ENCODE peak calls at places on chromosome 18, in six cellular contexts. S, U, T, E, G and R are unnamed samples. For H3K4me1, the result is how much of the 10 kb centered on the place peaks cover.

GRCh38 chr18:50044402-50044801 is 150.5 kb downstream of the MYO5B start:
- DNase-seq in S (no peak), U (no peak), T (no peak), E (no peak), G (no peak), R (no peak)

GRCh38 chr18:48055351-48055750 is 124.9 kb upstream of the SMAD2 start:
- DNase-seq in S (no peak), U (no peak), T (no peak), E (no peak), G (no peak), R (no peak)

GRCh38 chr18:44107187-44107586 is 573.5 kb upstream of the SETBP1 start:
- DNase-seq in S (no peak), U (peak), T (no peak), E (no peak), G (peak), R (no peak)

GRCh38 chr18:37540424-37541121 is 25.0 kb downstream of the CELF4 start:
- DNase-seq in S (no peak), U (no peak), T (no peak), E (no peak), G (no peak), R (no peak)

GRCh38 chr18:47798366-47798765 is 132.1 kb downstream of the SMAD2 start:
- DNase-seq in S (no peak), U (no peak), T (no peak), E (no peak), G (no peak), R (no peak)

GRCh38 chr18:47754311-47755101 is 176.0 kb downstream of the SMAD2 start:
- DNase-seq in S (peak), U (peak), T (peak), E (peak), G (no peak), R (no peak)

GRCh38 chr18:2971741-2972552 is 41.0 kb downstream of the LPIN2 start:
- DNase-seq in S (peak), U (peak), T (no peak), E (no peak), G (no peak), R (peak)

GRCh38 chr18:23703057-23703986 is 14.1 kb downstream of the LAMA3 start:
- DNase-seq in S (no peak), U (peak), T (no peak), E (peak), G (no peak), R (no peak)

GRCh38 chr18:35410561-35410960 is 33.4 kb upstream of the ZNF396 start:
- DNase-seq in S (no peak), U (no peak), T (no peak), E (no peak), G (no peak), R (no peak)

GRCh38 chr18:45920367-45920766 is 46.8 kb downstream of the EPG5 start:
- DNase-seq in S (no peak), U (peak), T (no peak), E (peak), G (peak), R (no peak)

GRCh38 chr18:21364471-21364870 is 122.4 kb downstream of the GREB1L start:
- DNase-seq in S (no peak), U (no peak), T (no peak), E (no peak), G (no peak), R (no peak)

GRCh38 chr18:47968006-47968676 is 37.7 kb upstream of the SMAD2 start:
- DNase-seq in S (no peak), U (peak), T (peak), E (peak), G (no peak), R (no peak)

GRCh38 chr18:26656944-26657536 is 108.7 kb upstream of the KCTD1 start:
- DNase-seq in S (peak), U (peak), T (peak), E (peak), G (peak), R (no peak)

GRCh38 chr18:51907687-51908597 is 432.1 kb upstream of the DCC start:
- DNase-seq in S (no peak), U (no peak), T (no peak), E (no peak), G (no peak), R (no peak)

GRCh38 chr18:78406743-78407455 is 572.7 kb upstream of the SALL3 start:
- DNase-seq in S (peak), U (no peak), T (no peak), E (no peak), G (no peak), R (no peak)

GRCh38 chr18:24986611-24987270 is 365.2 kb downstream of the ZNF521 start:
- DNase-seq in S (no peak), U (peak), T (no peak), E (peak), G (no peak), R (no peak)

GRCh38 chr18:59665057-59666007 is 31.9 kb downstream of the CCBE1 start:
- DNase-seq in S (no peak), U (peak), T (no peak), E (no peak), G (no peak), R (no peak)

GRCh38 chr18:22169011-22169888 is at the start of gene GATA6:
- DNase-seq in S (peak), U (peak), T (peak), E (peak), G (peak), R (no peak)

GRCh38 chr18:12679183-12679786 is 21.4 kb upstream of the SPIRE1 start:
- DNase-seq in S (no peak), U (peak), T (no peak), E (peak), G (no peak), R (no peak)

GRCh38 chr18:59923539-59924196 is 23.9 kb downstream of the PMAIP1 start:
- DNase-seq in S (no peak), U (no peak), T (no peak), E (no peak), G (no peak), R (no peak)

GRCh38 chr18:55322176-55322735 is 265.7 kb downstream of the TCF4 start:
- DNase-seq in S (peak), U (peak), T (peak), E (peak), G (peak), R (no peak)

GRCh38 chr18:22778996-22779395 is 154.1 kb upstream of the RBBP8 start:
- DNase-seq in S (no peak), U (no peak), T (no peak), E (no peak), G (no peak), R (no peak)

DNA sequence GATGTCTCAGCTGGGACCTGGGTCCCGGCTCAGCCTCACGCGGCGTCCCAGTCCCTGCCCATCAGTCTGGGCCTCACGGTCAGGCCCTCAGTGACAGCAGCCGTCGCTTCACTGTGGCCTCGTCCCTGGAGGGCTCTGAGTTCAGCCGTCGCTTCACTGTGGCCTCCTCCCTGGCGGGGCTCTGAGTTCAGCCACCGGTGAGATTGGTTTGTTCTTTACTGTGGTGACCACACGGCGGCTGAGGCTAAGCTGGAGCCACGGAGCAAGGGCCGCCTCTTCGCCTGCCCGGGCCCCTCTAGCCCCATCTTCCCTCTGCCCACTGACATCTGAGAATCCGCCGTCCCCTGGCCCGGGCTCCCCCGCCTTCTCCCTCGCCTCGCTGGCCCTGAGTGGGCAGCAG is 51.2 kb downstream of the NFATC1 start:
- DNase-seq in S (no peak), U (no peak), T (no peak), E (no peak), G (no peak), R (no peak)
- H3K4me1 ChIP-seq in S (under half), U (under half), T (under half), E (under half), G (under half), R (under half)

DNA sequence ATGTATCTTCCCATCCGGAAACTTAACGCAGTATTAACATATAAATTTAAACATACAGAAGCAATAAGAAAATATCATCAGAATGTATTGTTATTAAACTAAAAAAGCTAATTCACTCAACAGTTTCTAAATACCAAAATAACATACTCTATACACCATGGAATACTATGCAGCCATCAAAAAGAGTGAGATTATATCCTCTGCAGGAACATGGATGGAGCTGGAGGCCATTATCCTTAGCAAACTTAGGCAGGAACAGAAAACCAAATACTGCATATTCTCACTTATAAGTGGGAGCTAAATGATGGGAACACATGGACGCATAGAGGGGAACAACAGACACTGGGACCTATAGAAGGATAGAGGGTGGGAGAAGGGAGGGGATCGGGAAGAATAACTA is 127.1 kb downstream of the CD226 start:
- DNase-seq in S (no peak), U (no peak), T (no peak), E (no peak), G (no peak), R (no peak)
- H3K4me1 ChIP-seq in S (under half), U (under half), T (under half), E (under half), G (under half), R (under half)

GRCh38 chr18:74283646-74284045 is 8.1 kb downstream of the CYB5A start:
- DNase-seq in S (no peak), U (no peak), T (no peak), E (no peak), G (no peak), R (no peak)
- H3K4me1 ChIP-seq in S (under half), U (under half), T (under half), E (half or more), G (under half), R (under half)

DNA sequence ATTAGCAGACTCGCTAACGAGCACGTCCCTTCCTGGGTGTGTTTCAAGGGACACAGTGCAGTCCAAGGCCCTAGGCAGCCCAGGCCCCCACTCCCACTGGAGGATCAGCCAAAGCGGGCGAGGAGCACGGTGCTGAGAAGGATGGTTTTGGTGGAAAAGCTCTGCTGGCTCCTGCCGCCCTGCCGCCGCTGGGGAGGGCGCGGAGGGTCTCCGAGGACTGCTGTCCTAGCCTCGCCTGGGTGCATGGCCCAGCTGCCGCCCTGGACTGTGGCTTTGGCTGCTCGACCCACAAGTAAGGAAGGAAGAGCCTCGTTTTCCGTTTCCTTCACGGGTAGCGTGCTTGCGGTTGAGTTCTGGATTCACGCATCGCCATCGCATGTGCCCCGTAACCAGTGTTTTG is 79.9 kb downstream of the MTCL1 start:
- DNase-seq in S (no peak), U (no peak), T (no peak), E (no peak), G (no peak), R (no peak)
- H3K4me1 ChIP-seq in S (under half), U (under half), T (under half), E (under half), G (under half), R (under half)

GRCh38 chr18:70382992-70383717 is 94.3 kb downstream of the SOCS6 start:
- DNase-seq in S (no peak), U (no peak), T (no peak), E (no peak), G (no peak), R (no peak)
- H3K4me1 ChIP-seq in S (under half), U (under half), T (under half), E (under half), G (under half), R (under half)

DNA sequence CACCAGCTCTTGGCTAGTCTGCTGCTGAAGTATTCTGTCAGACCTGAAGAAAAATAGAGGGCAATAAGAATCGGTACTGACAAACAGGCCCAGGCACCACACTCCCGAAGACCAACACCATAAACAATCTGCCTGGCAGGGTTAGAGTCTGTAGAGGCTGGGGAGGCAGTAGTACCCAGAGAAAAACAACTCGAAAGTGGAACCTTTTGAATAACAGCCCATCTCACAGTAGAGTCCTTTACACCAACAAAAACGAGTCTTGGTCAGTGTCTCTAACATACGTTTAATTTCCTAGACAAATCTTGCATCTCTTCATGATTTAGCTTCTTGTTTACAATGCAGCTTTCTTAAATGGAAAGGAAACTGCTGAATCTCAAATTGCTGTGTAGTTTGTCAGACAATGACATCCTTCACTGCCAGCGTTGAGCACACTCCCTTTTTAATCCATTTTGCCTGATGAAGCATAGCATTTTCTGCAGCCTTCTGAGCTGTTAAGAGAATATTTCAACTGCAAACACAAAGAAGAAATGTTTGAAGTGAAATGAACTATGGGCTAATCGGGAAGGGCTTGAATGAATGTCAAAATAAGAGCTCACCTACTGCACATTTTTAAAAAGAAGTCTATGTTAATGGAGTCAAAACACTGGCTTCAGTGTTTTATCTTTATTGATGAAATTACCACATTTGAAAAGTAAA is 73.1 kb upstream of the DSG1 start:
- DNase-seq in S (no peak), U (no peak), T (no peak), E (no peak), G (no peak), R (no peak)
- H3K4me1 ChIP-seq in S (under half), U (under half), T (under half), E (under half), G (half or more), R (under half)

GRCh38 chr18:75221902-75222301 is 11.3 kb downstream of the TSHZ1 start:
- DNase-seq in S (no peak), U (no peak), T (no peak), E (no peak), G (no peak), R (no peak)
- H3K4me1 ChIP-seq in S (under half), U (under half), T (under half), E (under half), G (under half), R (under half)

GRCh38 chr18:58313491-58314032 is 269.5 kb downstream of the NEDD4L start:
- DNase-seq in S (no peak), U (peak), T (no peak), E (no peak), G (no peak), R (no peak)
- H3K4me1 ChIP-seq in S (under half), U (under half), T (under half), E (under half), G (under half), R (under half)

GRCh38 chr18:9609190-9609589 is 5.2 kb downstream of the PPP4R1 start:
- DNase-seq in S (no peak), U (no peak), T (no peak), E (no peak), G (no peak), R (no peak)
- H3K4me1 ChIP-seq in S (under half), U (under half), T (under half), E (under half), G (under half), R (under half)